ENCODE peak calls at places on chromosomes 6 and 20, in ten cellular contexts. F, I, A, Z, T, O, M, G, P and C are unnamed samples.

GRCh38 chr6:1191141-1191630 is 120.7 kb upstream of the FOXQ1 start:
- DNase-seq in F (no peak), I (no peak), A (no peak), Z (no peak), T (no peak), O (no peak), M (no peak), G (no peak), P (no peak), C (no peak)

GRCh38 chr6:83770910-83771309 is 62.0 kb upstream of the SNAP91 start:
- DNase-seq in F (no peak), I (no peak), A (no peak), Z (no peak), T (no peak), O (no peak), M (no peak), G (no peak), P (no peak), C (no peak)

GRCh38 chr20:32457476-32457986 is 99.4 kb downstream of the ASXL1 start:
- DNase-seq in F (peak; percentile 66), I (peak; percentile 74), A (peak; percentile 78), Z (peak; percentile 75), T (no peak), O (no peak), M (peak; percentile 92), G (no peak), P (peak; percentile 59), C (peak; percentile 87)

GRCh38 chr6:159169193-159169555 is at the start of gene FNDC1:
- DNase-seq in F (peak; percentile 21), I (no peak), A (peak; percentile 69), Z (peak; percentile 17), T (no peak), O (no peak), M (no peak), G (peak; percentile 54), P (no peak), C (no peak)

GRCh38 chr6:38587766-38588362 is 51.9 kb downstream of the BTBD9 start:
- DNase-seq in F (no peak), I (no peak), A (no peak), Z (no peak), T (no peak), O (no peak), M (no peak), G (no peak), P (no peak), C (no peak)

GRCh38 chr6:114068119-114068518 is 97.2 kb upstream of the HDAC2 start:
- DNase-seq in F (no peak), I (no peak), A (no peak), Z (no peak), T (no peak), O (no peak), M (no peak), G (no peak), P (no peak), C (no peak)

GRCh38 chr6:169976301-169977081 is 225.1 kb downstream of the ERMARD start:
- DNase-seq in F (peak; percentile 68), I (peak; percentile 35), A (peak; percentile 22), Z (no peak), T (no peak), O (no peak), M (no peak), G (no peak), P (no peak), C (no peak)

GRCh38 chr6:160461641-160462040 is 113.5 kb downstream of the SLC22A3 start:
- DNase-seq in F (no peak), I (no peak), A (no peak), Z (no peak), T (no peak), O (no peak), M (no peak), G (no peak), P (peak; percentile 22), C (no peak)

GRCh38 chr6:122571888-122572287 is 38.3 kb upstream of the PKIB start:
- DNase-seq in F (no peak), I (no peak), A (no peak), Z (no peak), T (no peak), O (no peak), M (no peak), G (no peak), P (no peak), C (no peak)

GRCh38 chr6:63487123-63487813 is 85.0 kb upstream of the LOC128125822 start:
- DNase-seq in F (no peak), I (no peak), A (no peak), Z (no peak), T (no peak), O (no peak), M (no peak), G (no peak), P (no peak), C (no peak)

GRCh38 chr6:43013020-43013842 is 515 bp downstream of the MEA1 start:
- DNase-seq in F (no peak), I (no peak), A (peak; percentile 35), Z (peak; percentile 72), T (no peak), O (no peak), M (no peak), G (peak; percentile 30), P (peak; percentile 23), C (no peak)

GRCh38 chr20:50244352-50245149 is 53.9 kb downstream of the CEBPB start:
- DNase-seq in F (no peak), I (no peak), A (no peak), Z (no peak), T (no peak), O (no peak), M (no peak), G (no peak), P (no peak), C (no peak)

GRCh38 chr20:19742974-19743649 is 14.9 kb upstream of the RIN2 start:
- DNase-seq in F (no peak), I (no peak), A (no peak), Z (no peak), T (no peak), O (no peak), M (no peak), G (no peak), P (no peak), C (no peak)

GRCh38 chr20:51417745-51418529 is 124.6 kb downstream of the NFATC2 start:
- DNase-seq in F (no peak), I (no peak), A (no peak), Z (no peak), T (no peak), O (no peak), M (peak; percentile 4), G (no peak), P (no peak), C (no peak)

GRCh38 chr20:64138276-64138815 is 25.9 kb upstream of the MYT1 start:
- DNase-seq in F (no peak), I (peak; percentile 6), A (peak; percentile 7), Z (no peak), T (no peak), O (no peak), M (no peak), G (no peak), P (no peak), C (no peak)

GRCh38 chr6:135905604-135906300 is 54.3 kb downstream of the PDE7B start:
- DNase-seq in F (no peak), I (no peak), A (peak; percentile 35), Z (no peak), T (no peak), O (no peak), M (no peak), G (no peak), P (no peak), C (no peak)

GRCh38 chr6:100482698-100483097 is 18.0 kb upstream of the SIM1 start:
- DNase-seq in F (no peak), I (no peak), A (no peak), Z (peak; percentile 16), T (no peak), O (no peak), M (peak; percentile 8), G (peak; percentile 18), P (no peak), C (no peak)

GRCh38 chr20:8330785-8331699 is 199.0 kb downstream of the PLCB1 start:
- DNase-seq in F (no peak), I (no peak), A (no peak), Z (no peak), T (no peak), O (no peak), M (no peak), G (no peak), P (peak; percentile 13), C (no peak)

GRCh38 chr20:63280929-63281545 is 8.4 kb downstream of the ARFGAP1 start:
- DNase-seq in F (no peak), I (peak; percentile 14), A (no peak), Z (no peak), T (no peak), O (no peak), M (no peak), G (no peak), P (no peak), C (no peak)

GRCh38 chr6:26129656-26130055 is 42.4 kb downstream of the HFE start:
- DNase-seq in F (no peak), I (no peak), A (no peak), Z (no peak), T (no peak), O (no peak), M (no peak), G (no peak), P (no peak), C (no peak)

GRCh38 chr6:134609862-134610261 is 291.9 kb upstream of the SGK1 start:
- DNase-seq in F (no peak), I (no peak), A (no peak), Z (no peak), T (peak; percentile 36), O (no peak), M (peak; percentile 69), G (no peak), P (no peak), C (peak; percentile 41)

GRCh38 chr6:154591220-154591619 is 80.7 kb upstream of the CNKSR3 start:
- DNase-seq in F (no peak), I (no peak), A (no peak), Z (peak; percentile 60), T (no peak), O (no peak), M (no peak), G (no peak), P (no peak), C (no peak)

GRCh38 chr6:155341130-155341828 is 27.0 kb upstream of the TFB1M start:
- DNase-seq in F (no peak), I (no peak), A (no peak), Z (no peak), T (no peak), O (no peak), M (no peak), G (no peak), P (peak; percentile 58), C (no peak)

GRCh38 chr6:131999545-132000146 is 48.5 kb upstream of the CCN2 start:
- DNase-seq in F (no peak), I (no peak), A (no peak), Z (no peak), T (no peak), O (no peak), M (no peak), G (no peak), P (no peak), C (no peak)

GRCh38 chr6:158021814-158022748 is 40.4 kb downstream of the SYNJ2 start:
- DNase-seq in F (no peak), I (no peak), A (peak; percentile 29), Z (no peak), T (no peak), O (peak; percentile 86), M (no peak), G (no peak), P (no peak), C (no peak)